ENCODE peak calls at places on chromosome 2, in four cellular contexts. S is NCI-H2171, H is non-pigmented ciliary epithelial cell, K is left lung. U is an unnamed sample.

GRCh38 chr2:46196871-46197462 is 100.2 kb upstream of the EPAS1 start:
- DNase-seq in S (no peak), H (no peak), K (no peak), U (no peak)

GRCh38 chr2:138630164-138630563 is 128.6 kb downstream of the SPOPL start:
- DNase-seq in S (peak), H (no peak), K (no peak), U (peak)

GRCh38 chr2:226788881-226789485 is 10.6 kb downstream of the IRS1 start:
- DNase-seq in S (no peak), H (no peak), K (no peak), U (no peak)

GRCh38 chr2:174967693-174968260 is 37.4 kb downstream of the CHN1 start:
- DNase-seq in S (no peak), H (no peak), K (no peak), U (no peak)

GRCh38 chr2:78251708-78252107 is 729.5 kb upstream of the LRRTM4 start:
- DNase-seq in S (no peak), H (no peak), K (no peak), U (no peak)

GRCh38 chr2:88656690-88657089 is 29.4 kb upstream of the EIF2AK3 start:
- DNase-seq in S (no peak), H (no peak), K (no peak), U (no peak)

GRCh38 chr2:127893033-127893432 is 7.3 kb upstream of the AMMECR1L start:
- DNase-seq in S (no peak), H (no peak), K (no peak), U (no peak)

GRCh38 chr2:181456660-181457120 is 496 bp upstream of the ITGA4 start:
- DNase-seq in S (no peak), H (no peak), K (peak), U (peak)

GRCh38 chr2:43460611-43461396 is 135.0 kb downstream of the THADA start:
- DNase-seq in S (no peak), H (no peak), K (no peak), U (no peak)

GRCh38 chr2:175048275-175048674 is 43.1 kb upstream of the CHN1 start:
- DNase-seq in S (no peak), H (no peak), K (no peak), U (no peak)

GRCh38 chr2:212926948-212927347 is 224.5 kb downstream of the IKZF2 start:
- DNase-seq in S (no peak), H (no peak), K (no peak), U (no peak)

GRCh38 chr2:126187665-126188064 is 468.3 kb upstream of the GYPC start:
- DNase-seq in S (no peak), H (no peak), K (no peak), U (no peak)

GRCh38 chr2:168566974-168567650 is 111.0 kb downstream of the CERS6 start:
- DNase-seq in S (no peak), H (no peak), K (no peak), U (no peak)

U was measured in glutamatergic neuron.